ENCODE peak calls at places on chromosomes 7 and 10, in four cellular contexts. P is left cardiac atrium; B is left colon; G is stimulated activated naive CD8-positive, alpha-beta T cell treated with anti-CD3 and anti-CD28 coated beads, Interleukin-15, Interleukin-2, amounts not matched to agents 100 U/mL and 50 U/mL, for 24 hours. T is an unnamed sample.
A peak's percentile ranks its signal among the peaks of the same experiment; 100 is the strongest.

GRCh38 chr10:9302142-9302746 is 1247.8 kb downstream of the GATA3 start:
- ATAC-seq in P (peak; percentile 34), B (peak; percentile 69), G (no peak), T (peak; percentile 43)

GRCh38 chr7:150788474-150789269 is 11.5 kb downstream of the TMEM176B start:
- ATAC-seq in B (no peak), G (no peak), P (peak; percentile 77), T (no peak)

GRCh38 chr10:110022716-110023504 is 15.1 kb downstream of the ADD3 start:
- ATAC-seq in B (no peak), G (no peak), P (peak; percentile 41), T (no peak)

GRCh38 chr7:151782598-151783448 is 94.1 kb downstream of the PRKAG2 start:
- ATAC-seq in P (peak; percentile 94), B (peak; percentile 74), G (peak; percentile 97), T (peak; percentile 96)

GRCh38 chr7:92437956-92438491 is 9.3 kb upstream of the GATAD1 start:
- ATAC-seq in B (no peak), G (no peak), P (no peak), T (no peak)

GRCh38 chr7:31052841-31053601 is 913 bp downstream of the ADCYAP1R1 start:
- ATAC-seq in P (no peak), B (no peak), G (no peak), T (no peak)

GRCh38 chr10:112361951-112362770 is 11.8 kb upstream of the ACSL5 start:
- ATAC-seq in P (peak; percentile 84), G (no peak), B (peak; percentile 63), T (no peak)

GRCh38 chr7:114508096-114508495 is 93.5 kb downstream of the FOXP2 start:
- ATAC-seq in B (no peak), G (no peak), P (peak; percentile 60), T (no peak)

GRCh38 chr10:4058514-4059029 is 273.6 kb upstream of the KLF6 start:
- ATAC-seq in G (no peak), B (peak; percentile 70), P (no peak), T (no peak)

GRCh38 chr7:42939457-42940240 is 7.5 kb downstream of the MRPL32 start:
- ATAC-seq in G (peak; percentile 68), P (no peak), B (no peak), T (no peak)

GRCh38 chr10:72099054-72099921 is 10.9 kb upstream of the SPOCK2 start:
- ATAC-seq in B (peak; percentile 46), G (no peak), P (no peak), T (no peak)

GRCh38 chr10:47152861-47153349 is 147.1 kb upstream of the GDF10 start:
- ATAC-seq in B (no peak), P (no peak), G (peak; percentile 66), T (no peak)

GRCh38 chr10:51397695-51398094 is 301.7 kb downstream of the CSTF2T start:
- ATAC-seq in P (peak; percentile 89), G (no peak), B (peak; percentile 96), T (no peak)